ENCODE peak calls at places on chromosomes 2 and 18, in five cellular contexts. L is neural progenitor cell, W is heart right ventricle, M is thyroid gland, S is cardiac fibroblast. U is an unnamed sample.

GRCh38 chr18:34153711-34154110 is 71.0 kb downstream of the NOL4 start:
- DNase-seq in L (no peak), W (no peak), M (no peak), S (peak), U (no peak)

GRCh38 chr2:12721571-12722444 is 5.1 kb downstream of the TRIB2 start:
- DNase-seq in L (peak), W (no peak), M (no peak), S (peak), U (no peak)

GRCh38 chr2:129757915-129758421 is 221.5 kb upstream of the RAB6C start:
- DNase-seq in L (no peak), W (no peak), M (no peak), S (no peak), U (no peak)

GRCh38 chr2:75573145-75573878 is 12.6 kb upstream of the EVA1A start:
- DNase-seq in L (no peak), W (no peak), M (no peak), S (no peak), U (no peak)

GRCh38 chr18:3624818-3625716 is 175.1 kb downstream of the TGIF1 start:
- DNase-seq in L (no peak), W (no peak), M (no peak), S (peak), U (peak)

GRCh38 chr2:74383254-74383653 is 3.1 kb upstream of the DCTN1 start:
- DNase-seq in L (no peak), W (no peak), M (no peak), S (peak), U (no peak)

GRCh38 chr2:218285604-218286003 is 6.7 kb downstream of the TMBIM1 start:
- DNase-seq in L (no peak), W (peak), M (peak), S (peak), U (no peak)

GRCh38 chr2:68832161-68832869 is 38.9 kb downstream of the BMP10 start:
- DNase-seq in L (no peak), W (peak), M (no peak), S (peak), U (peak)

GRCh38 chr2:113826346-113827285 is 63.3 kb upstream of the ACTR3 start:
- DNase-seq in L (peak), W (no peak), M (no peak), S (no peak), U (no peak)

GRCh38 chr2:143692162-143692561 is 562.9 kb downstream of the ARHGAP15 start:
- DNase-seq in L (peak), W (no peak), M (no peak), S (no peak), U (no peak)

GRCh38 chr2:113750385-113750784 is 6.1 kb downstream of the SLC35F5 start:
- DNase-seq in L (no peak), W (no peak), M (no peak), S (no peak), U (no peak)

GRCh38 chr2:65300772-65301711 is 73.4 kb downstream of the ACTR2 start:
- DNase-seq in L (peak), W (peak), M (peak), S (peak), U (peak)

GRCh38 chr2:206353685-206354084 is 79.2 kb downstream of the ZDBF2 start:
- DNase-seq in L (no peak), W (no peak), M (no peak), S (peak), U (no peak)

GRCh38 chr2:226414313-226414712 is 385.3 kb downstream of the IRS1 start:
- DNase-seq in L (no peak), W (no peak), M (no peak), S (no peak), U (no peak)

GRCh38 chr18:79488311-79489047 is 92.7 kb downstream of the NFATC1 start:
- DNase-seq in L (no peak), W (no peak), M (no peak), S (no peak), U (no peak)

GRCh38 chr2:177020524-177021119 is 192.0 kb upstream of the HNRNPA3 start:
- DNase-seq in L (no peak), W (no peak), M (no peak), S (no peak), U (no peak)

GRCh38 chr2:230908595-230909191 is 16.3 kb downstream of the GPR55 start:
- DNase-seq in L (no peak), W (no peak), M (peak), S (peak), U (peak)

GRCh38 chr2:109031481-109032228 is 42.6 kb upstream of the EDAR start:
- DNase-seq in L (peak), W (peak), M (peak), S (peak), U (peak)

GRCh38 chr18:79911009-79911870 is 40.2 kb downstream of the SLC66A2 start:
- DNase-seq in L (peak), W (no peak), M (no peak), S (no peak), U (no peak)

GRCh38 chr18:29912351-29912750 is 1130.2 kb downstream of the DSC3 start:
- DNase-seq in L (no peak), W (no peak), M (no peak), S (no peak), U (no peak)

GRCh38 chr2:138476186-138476585 is 25.4 kb upstream of the SPOPL start:
- DNase-seq in L (no peak), W (no peak), M (no peak), S (no peak), U (no peak)

GRCh38 chr18:45688834-45689233 is 35.1 kb upstream of the SLC14A1 start:
- DNase-seq in L (no peak), W (no peak), M (no peak), S (no peak), U (peak)

GRCh38 chr2:69931832-69932595 is 17.1 kb downstream of the MXD1 start:
- DNase-seq in L (no peak), W (no peak), M (no peak), S (no peak), U (no peak)

GRCh38 chr2:207337234-207338219 is 171.8 kb upstream of the KLF7 start:
- DNase-seq in L (no peak), W (no peak), M (no peak), S (peak), U (no peak)

GRCh38 chr2:176020400-176020799 is 18.3 kb upstream of the LNPK start:
- DNase-seq in L (no peak), W (no peak), M (no peak), S (no peak), U (no peak)

GRCh38 chr2:207137922-207138321 is 27.8 kb downstream of the KLF7 start:
- DNase-seq in L (no peak), W (no peak), M (no peak), S (no peak), U (no peak)

GRCh38 chr18:69400253-69400975 is at the start of gene DOK6:
- DNase-seq in L (peak), W (peak), M (peak), S (peak), U (peak)

GRCh38 chr18:69400976-69401474 is 337 bp downstream of the DOK6 start:
- DNase-seq in L (peak), W (peak), M (peak), S (peak), U (no peak)

GRCh38 chr18:69401475-69402218 is 959 bp downstream of the DOK6 start:
- DNase-seq in L (peak), W (peak), M (no peak), S (peak), U (no peak)

GRCh38 chr18:69397096-69397495 is 3.6 kb upstream of the DOK6 start:
- DNase-seq in L (peak), W (no peak), M (no peak), S (peak), U (no peak)

GRCh38 chr18:69399253-69399652 is 1.4 kb upstream of the DOK6 start:
- DNase-seq in L (peak), W (no peak), M (no peak), S (no peak), U (no peak)
- H3K4me3 ChIP-seq in L (no peak), W (no peak), M (no peak), S (no peak), U (no peak)

GRCh38 chr18:74597662-74598349 is at the start of gene ZNF407:
- DNase-seq in L (peak), W (peak), M (peak), S (peak), U (peak)

GRCh38 chr18:74595425-74595824 is 2.2 kb upstream of the ZNF407 start:
- DNase-seq in L (no peak), W (no peak), M (no peak), S (no peak), U (no peak)

GRCh38 chr18:74604366-74604765 is 6.7 kb downstream of the ZNF407 start:
- DNase-seq in L (no peak), W (no peak), M (no peak), S (no peak), U (no peak)

GRCh38 chr18:74596959-74597661 is 560 bp upstream of the ZNF407 start:
- DNase-seq in L (peak), W (peak), M (peak), S (peak), U (peak)

GRCh38 chr18:74598350-74599001 is 806 bp downstream of the ZNF407 start:
- DNase-seq in L (peak), W (peak), M (peak), S (peak), U (peak)
- TF ChIP-seq CTCF in L (peak), W (no peak), M (no peak), S (peak), U (no peak)

DNA sequence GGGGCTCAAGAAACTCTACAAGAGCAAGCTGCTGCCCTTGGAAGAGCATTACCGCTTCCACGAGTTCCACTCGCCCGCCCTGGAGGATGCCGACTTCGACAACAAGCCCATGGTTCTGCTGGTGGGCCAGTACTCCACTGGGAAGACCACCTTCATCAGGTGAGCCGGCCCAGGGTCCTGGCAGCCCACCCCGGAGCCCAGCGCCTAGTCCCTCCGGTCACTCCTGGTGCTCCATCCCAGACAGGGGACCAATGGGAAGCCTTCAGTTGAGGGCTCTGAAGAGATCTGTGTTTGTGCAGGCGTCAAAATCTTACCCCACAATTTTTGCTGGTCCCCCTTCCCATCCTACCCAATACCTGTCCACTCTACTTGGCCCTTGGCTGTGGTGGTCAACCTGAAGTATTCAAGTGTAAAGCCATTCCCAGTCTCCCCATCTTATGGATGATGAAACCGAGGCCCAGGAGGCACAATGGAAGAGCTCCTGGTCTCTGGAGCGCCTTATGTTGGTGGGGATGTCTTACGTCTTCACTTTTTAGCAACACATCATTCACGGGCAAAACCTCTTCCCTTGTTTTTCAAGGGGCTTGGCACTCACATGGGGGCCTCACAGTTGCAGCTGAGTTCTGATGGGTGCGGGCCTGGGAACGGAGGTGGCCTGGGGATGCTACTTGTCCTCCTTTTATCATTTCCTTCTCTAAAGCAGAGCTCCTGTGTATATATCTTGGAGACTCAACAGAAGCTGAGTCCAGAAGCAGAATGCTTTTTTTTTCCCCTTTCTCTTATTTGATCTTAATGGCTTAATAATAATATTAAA is 945 bp downstream of the EHD3 start:
- DNase-seq in L (no peak), W (no peak), M (no peak), S (no peak), U (no peak)
- H3K4me3 ChIP-seq in L (peak), W (peak), M (peak), S (peak), U (no peak)

GRCh38 chr2:169782513-169782912 is 16.2 kb upstream of the SSB start:
- DNase-seq in L (peak), W (no peak), M (no peak), S (no peak), U (no peak)
- TF ChIP-seq CTCF in L (no peak), W (no peak), M (no peak), S (no peak), U (no peak)

U was measured in mucosa of descending colon.